ENCODE peak calls at places on chromosomes 5 and 9, in four cellular contexts. U is left ventricle myocardium inferior, W is DND-41, X is H1. Z is an unnamed sample. For H3K4me1 and H3K27me3, the result is how much of the 10 kb centered on the place peaks cover.

GRCh38 chr9:96450613-96451544 is 910 bp downstream of the HABP4 start:
- DNase-seq in U (peak), W (no peak), X (peak), Z (no peak)

GRCh38 chr9:21030389-21031035 is 928 bp downstream of the HACD4 start:
- DNase-seq in U (no peak), W (no peak), X (no peak), Z (no peak)

GRCh38 chr9:86637515-86637914 is 283.3 kb upstream of the TUT7 start:
- DNase-seq in U (peak), W (peak), X (peak), Z (no peak)

GRCh38 chr5:141846031-141846430 is 32.2 kb downstream of the PCDH1 start:
- DNase-seq in U (no peak), W (peak), X (no peak), Z (no peak)

GRCh38 chr9:37408933-37409710 is 13.4 kb upstream of the GRHPR start:
- DNase-seq in U (no peak), W (peak), X (no peak), Z (no peak)

GRCh38 chr9:126777733-126778132 is 27.1 kb upstream of the ZBTB43 start:
- DNase-seq in U (no peak), W (no peak), X (peak), Z (no peak)

GRCh38 chr9:126649477-126649876 is 35.7 kb downstream of the LMX1B start:
- DNase-seq in U (no peak), W (no peak), X (no peak), Z (no peak)

GRCh38 chr9:129666575-129666974 is 1.1 kb downstream of the PRRX2 start:
- DNase-seq in U (no peak), W (no peak), X (no peak), Z (no peak)

GRCh38 chr5:159705948-159706347 is 210.3 kb upstream of the ADRA1B start:
- DNase-seq in U (no peak), W (no peak), X (no peak), Z (no peak)

DNA sequence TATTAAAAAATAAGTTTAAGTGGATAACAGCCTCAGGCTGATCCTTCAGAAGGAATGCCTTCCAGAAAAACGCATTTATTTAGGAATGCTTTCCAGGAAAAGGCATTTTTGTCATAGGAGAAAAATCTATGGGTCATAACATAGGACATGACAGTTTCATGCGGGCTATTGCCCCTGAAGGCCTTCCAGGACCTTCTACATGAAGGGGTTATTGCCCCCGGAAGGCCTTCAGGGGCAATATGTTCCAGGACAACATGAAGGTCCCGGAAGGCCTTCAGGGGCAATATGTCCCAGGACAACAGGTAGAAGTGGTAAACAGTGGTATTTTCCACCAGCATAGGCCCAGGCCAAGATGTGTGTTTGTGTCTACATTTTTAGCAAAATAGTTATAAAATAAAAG is 191.3 kb upstream of the RASA1 start:
- DNase-seq in U (no peak), W (no peak), X (no peak), Z (no peak)
- H3K4me1 ChIP-seq in U (under half), W (under half), X (under half), Z (under half)

DNA sequence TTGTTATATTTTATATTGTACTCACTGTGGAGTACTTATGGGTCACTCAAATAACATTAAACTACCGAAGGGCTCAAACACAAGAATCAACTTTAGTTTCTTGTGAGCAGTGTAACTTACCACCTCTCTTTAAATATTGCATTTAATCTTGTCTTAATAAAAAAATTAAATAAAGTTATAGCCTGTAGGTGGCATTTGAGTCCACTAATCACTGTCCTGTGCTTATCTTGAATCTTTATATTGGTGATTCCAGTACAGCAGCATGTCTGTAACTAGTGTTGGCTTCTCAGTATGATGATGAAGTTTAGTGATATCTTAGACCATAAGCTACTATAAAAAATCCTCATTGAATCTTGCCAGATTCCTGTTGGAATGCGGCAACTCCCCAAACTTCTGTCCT is 313.8 kb downstream of the FAM170A start:
- DNase-seq in U (no peak), W (no peak), X (no peak), Z (no peak)
- TF ChIP-seq CTCF in U (peak), W (no peak), X (no peak), Z (no peak)

DNA sequence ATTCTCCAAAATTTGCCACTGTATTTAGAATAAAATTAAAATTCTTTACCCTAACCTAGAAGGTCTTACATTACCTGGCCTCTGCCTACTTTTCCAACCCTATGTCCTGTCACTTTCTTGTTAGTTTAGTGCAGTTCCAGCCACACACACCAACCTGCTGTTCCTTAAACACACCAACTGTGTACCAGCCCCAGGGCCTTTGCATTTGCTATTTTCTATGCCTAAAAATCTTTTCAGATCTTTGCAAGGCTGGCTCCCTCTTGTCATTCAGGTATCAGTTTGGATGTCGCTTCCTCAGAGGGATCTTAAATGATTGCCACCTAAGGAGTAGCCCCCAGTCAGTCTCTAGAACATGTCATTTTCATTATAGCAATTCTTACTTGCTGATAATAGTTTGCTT is 17.7 kb upstream of the NRG2 start:
- DNase-seq in U (no peak), W (no peak), X (no peak), Z (no peak)
- H3K27me3 ChIP-seq in U (under half), W (under half), X (under half), Z (under half)

GRCh38 chr9:125511780-125512179 is 195.2 kb downstream of the MAPKAP1 start:
- DNase-seq in U (no peak), W (no peak), X (peak), Z (no peak)

GRCh38 chr9:125513634-125514413 is 193.2 kb downstream of the MAPKAP1 start:
- DNase-seq in U (peak), W (no peak), X (no peak), Z (no peak)

GRCh38 chr9:125508261-125508660 is 198.7 kb downstream of the MAPKAP1 start:
- DNase-seq in U (no peak), W (no peak), X (no peak), Z (no peak)

GRCh38 chr9:125509476-125509875 is 197.5 kb downstream of the MAPKAP1 start:
- DNase-seq in U (no peak), W (no peak), X (peak), Z (no peak)

DNA sequence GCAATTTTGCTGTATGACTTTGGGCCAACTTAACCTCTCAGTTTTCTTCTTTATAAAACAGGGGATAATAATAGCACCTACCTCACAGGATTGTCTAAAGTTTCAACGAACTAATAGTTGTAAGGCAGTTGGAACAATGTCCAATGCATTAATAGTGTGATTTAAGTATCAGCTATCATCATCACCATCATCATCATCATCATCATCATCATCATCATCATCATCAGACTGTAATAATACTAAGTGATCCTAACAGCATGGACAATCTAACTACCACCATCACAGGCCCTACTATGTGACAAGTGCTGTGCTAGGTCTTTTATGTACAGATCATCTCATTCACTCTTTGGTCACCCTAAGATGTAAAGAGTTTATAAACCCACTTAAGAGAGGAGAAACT is 196.0 kb downstream of the MAPKAP1 start:
- DNase-seq in U (no peak), W (no peak), X (no peak), Z (no peak)
- H3K4me1 ChIP-seq in U (half or more), W (under half), X (under half), Z (under half)

DNA sequence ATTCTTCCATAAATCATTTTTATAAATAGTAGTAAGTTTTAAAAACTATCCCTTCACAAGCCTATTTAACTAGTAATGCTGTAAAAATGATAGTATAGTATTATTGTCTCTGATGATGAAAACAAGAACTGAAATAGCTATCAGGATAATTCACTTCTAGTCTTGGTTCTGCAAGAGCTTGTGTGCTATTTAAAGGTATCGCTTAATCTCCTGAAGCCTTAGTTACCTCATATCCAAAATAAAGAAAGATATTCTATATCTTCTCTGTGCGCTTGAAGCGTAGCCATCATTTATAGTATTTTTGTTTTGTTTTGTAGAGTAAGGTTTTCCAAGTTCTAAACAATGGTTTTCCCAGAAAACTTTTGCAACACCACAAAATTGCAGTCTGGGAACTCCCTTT is 180.1 kb downstream of the TMC1 start:
- DNase-seq in U (no peak), W (no peak), X (no peak), Z (no peak)
- TF ChIP-seq CTCF in U (no peak), W (no peak), X (no peak), Z (no peak)